ENCODE peak calls at places on chromosomes 11 and 22, in six cellular contexts. V is tibial artery, C is esophagus muscularis mucosa, A is A549, E is lower lobe of right lung, L is AG04450. S is an unnamed sample.

GRCh38 chr11:62245271-62245753 is 3.3 kb downstream of the SCGB1D2 start:
- DNase-seq in E (no peak), L (no peak), C (no peak), A (peak), V (no peak), S (no peak)

GRCh38 chr11:86551286-86551685 is 121.1 kb downstream of the ME3 start:
- DNase-seq in A (peak), E (no peak), V (no peak), L (peak), C (no peak), S (no peak)

GRCh38 chr11:108914981-108915380 is 250.1 kb downstream of the DDX10 start:
- DNase-seq in L (no peak), C (no peak), E (no peak), A (no peak), V (no peak), S (no peak)

GRCh38 chr11:114399490-114399889 is 821 bp downstream of the C11orf71 start:
- DNase-seq in L (no peak), E (no peak), C (no peak), A (no peak), V (no peak), S (no peak)

GRCh38 chr11:128872094-128872493 is 5.0 kb upstream of the KCNJ1 start:
- DNase-seq in A (no peak), L (no peak), E (no peak), V (no peak), C (no peak), S (no peak)

GRCh38 chr11:45331839-45332485 is 45.8 kb upstream of the SYT13 start:
- DNase-seq in A (no peak), E (no peak), V (no peak), C (peak), L (no peak), S (no peak)

GRCh38 chr11:61080526-61080925 is 21.8 kb upstream of the CD5 start:
- DNase-seq in C (no peak), A (no peak), E (no peak), V (no peak), L (no peak), S (no peak)

GRCh38 chr11:49208006-49208721 is at the start of gene FOLH1:
- DNase-seq in E (peak), L (no peak), A (peak), V (peak), C (no peak), S (no peak)

GRCh38 chr11:57458410-57459111 is 1.8 kb upstream of the RTN4RL2 start:
- DNase-seq in E (peak), L (no peak), A (no peak), C (no peak), V (peak), S (no peak)

GRCh38 chr11:104390696-104391095 is 226.7 kb upstream of the PDGFD start:
- DNase-seq in C (no peak), E (no peak), V (no peak), L (peak), A (no peak), S (no peak)

GRCh38 chr11:2584812-2585565 is 114.8 kb downstream of the KCNQ1OT1 start:
- DNase-seq in E (peak), V (peak), L (no peak), C (peak), A (no peak), S (peak)

GRCh38 chr11:45237666-45238348 is 48.3 kb downstream of the SYT13 start:
- DNase-seq in C (no peak), A (no peak), L (no peak), E (no peak), V (no peak), S (no peak)

GRCh38 chr22:46881373-46882118 is 119.1 kb downstream of the TBC1D22A start:
- DNase-seq in A (no peak), L (no peak), E (no peak), C (no peak), V (no peak), S (peak)

GRCh38 chr11:103998826-103999390 is 37.5 kb upstream of the DDI1 start:
- DNase-seq in A (no peak), L (no peak), V (no peak), C (no peak), E (no peak), S (no peak)

GRCh38 chr11:101759771-101760450 is 154.9 kb upstream of the CEP126 start:
- DNase-seq in A (peak), C (no peak), V (no peak), E (no peak), L (no peak), S (no peak)

GRCh38 chr22:38824587-38824986 is 19.2 kb downstream of the NPTXR start:
- DNase-seq in A (peak), L (peak), C (no peak), E (peak), V (no peak), S (no peak)

GRCh38 chr11:19605500-19606371 is 106.9 kb upstream of the NAV2 start:
- DNase-seq in E (no peak), L (no peak), C (peak), V (peak), A (no peak), S (no peak)

GRCh38 chr11:16312242-16312641 is 44.1 kb downstream of the SOX6 start:
- DNase-seq in E (no peak), V (no peak), L (no peak), A (no peak), C (no peak), S (no peak)

GRCh38 chr11:108966206-108966605 is 301.3 kb downstream of the DDX10 start:
- DNase-seq in A (no peak), C (no peak), V (no peak), L (no peak), E (no peak), S (no peak)

GRCh38 chr11:114061053-114062049 is 1.8 kb downstream of the ZBTB16 start:
- DNase-seq in A (no peak), V (no peak), C (no peak), L (no peak), E (peak), S (peak)

GRCh38 chr11:128632151-128632791 is 44.9 kb upstream of the ETS1 start:
- DNase-seq in C (peak), V (no peak), E (no peak), L (peak), A (no peak), S (no peak)

GRCh38 chr11:75474240-75474639 is 41.2 kb upstream of the KLHL35 start:
- DNase-seq in L (no peak), V (no peak), A (no peak), C (no peak), E (no peak), S (no peak)

GRCh38 chr11:59207988-59208432 is 4.7 kb downstream of the MPEG1 start:
- DNase-seq in V (no peak), L (peak), A (peak), E (no peak), C (no peak), S (no peak)

GRCh38 chr11:96303980-96304379 is 39.0 kb downstream of the MAML2 start:
- DNase-seq in C (no peak), A (no peak), E (no peak), V (no peak), L (no peak), S (no peak)

DNA sequence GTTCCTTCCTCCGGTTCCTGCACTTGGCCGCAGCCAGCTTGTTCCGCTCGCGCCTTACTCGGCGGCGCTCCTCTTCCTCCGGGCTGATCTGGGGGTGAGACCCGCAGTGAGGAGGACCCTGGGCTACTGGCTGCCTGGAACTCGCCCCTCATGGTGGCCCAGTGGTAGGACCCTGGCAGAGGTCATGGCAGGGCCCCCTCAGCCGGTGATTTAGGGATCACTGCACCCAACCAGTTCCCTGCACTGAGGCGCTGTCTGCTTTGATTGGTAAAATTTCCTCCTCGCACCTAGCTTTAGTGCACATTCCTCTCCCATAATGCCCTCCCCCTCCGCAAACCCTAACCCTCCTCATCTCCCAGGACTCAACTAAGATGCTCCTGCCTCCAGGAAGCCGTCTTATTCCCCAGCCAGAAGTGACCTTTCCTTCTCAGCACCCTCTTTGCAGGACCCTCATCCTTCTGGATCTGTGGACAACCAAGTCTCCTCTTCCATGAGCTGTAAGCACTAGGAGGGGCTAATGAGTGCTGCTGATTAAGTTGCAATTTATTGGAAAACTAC is 3.6 kb downstream of the CCDC85B start:
- DNase-seq in L (no peak), A (no peak), C (no peak), V (no peak), E (peak), S (no peak)
- H3K4me3 ChIP-seq in L (peak), A (no peak), C (peak), V (no peak), E (peak), S (peak)

GRCh38 chr11:30914143-30914762 is 328.1 kb upstream of the MPPED2 start:
- DNase-seq in V (peak), L (peak), A (peak), E (peak), C (no peak), S (no peak)
- TF ChIP-seq CTCF in V (peak), L (peak), A (peak), E (peak), C (peak), S (peak)

DNA sequence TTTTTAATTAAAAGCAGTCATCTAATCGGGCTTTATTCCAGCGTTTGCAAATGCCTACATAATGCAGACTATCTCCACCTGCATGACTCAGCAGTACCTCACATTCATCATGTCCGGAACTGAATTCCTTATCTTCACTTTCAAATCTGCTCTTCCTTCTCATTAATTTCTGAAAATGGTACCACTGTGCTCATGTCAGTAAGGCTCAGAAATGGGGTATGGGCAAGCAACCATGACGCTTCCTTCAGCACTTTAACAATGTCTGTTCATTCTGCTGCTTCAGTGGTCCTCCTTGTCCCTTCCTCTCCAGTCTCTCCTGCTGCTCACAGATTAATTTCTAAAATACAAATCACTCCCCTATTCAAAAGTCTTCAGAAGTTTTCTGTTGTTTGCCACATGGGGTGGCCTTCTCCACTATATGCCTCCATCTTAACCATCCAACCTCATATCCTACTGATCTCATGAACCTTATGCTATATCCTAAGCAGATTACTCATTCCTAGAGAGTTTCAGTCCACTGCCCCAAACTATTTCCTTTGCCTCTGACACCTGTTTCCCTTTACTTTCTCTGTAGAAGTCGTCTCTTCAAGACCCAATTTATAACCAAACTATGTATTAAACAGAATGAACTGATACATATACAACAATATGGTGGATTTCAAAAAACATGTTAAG is 7.0 kb downstream of the GTF2H1 start:
- DNase-seq in L (no peak), E (no peak), C (no peak), V (no peak), A (no peak), S (no peak)
- H3K27ac ChIP-seq in L (no peak), E (no peak), C (no peak), V (no peak), A (peak), S (no peak)

DNA sequence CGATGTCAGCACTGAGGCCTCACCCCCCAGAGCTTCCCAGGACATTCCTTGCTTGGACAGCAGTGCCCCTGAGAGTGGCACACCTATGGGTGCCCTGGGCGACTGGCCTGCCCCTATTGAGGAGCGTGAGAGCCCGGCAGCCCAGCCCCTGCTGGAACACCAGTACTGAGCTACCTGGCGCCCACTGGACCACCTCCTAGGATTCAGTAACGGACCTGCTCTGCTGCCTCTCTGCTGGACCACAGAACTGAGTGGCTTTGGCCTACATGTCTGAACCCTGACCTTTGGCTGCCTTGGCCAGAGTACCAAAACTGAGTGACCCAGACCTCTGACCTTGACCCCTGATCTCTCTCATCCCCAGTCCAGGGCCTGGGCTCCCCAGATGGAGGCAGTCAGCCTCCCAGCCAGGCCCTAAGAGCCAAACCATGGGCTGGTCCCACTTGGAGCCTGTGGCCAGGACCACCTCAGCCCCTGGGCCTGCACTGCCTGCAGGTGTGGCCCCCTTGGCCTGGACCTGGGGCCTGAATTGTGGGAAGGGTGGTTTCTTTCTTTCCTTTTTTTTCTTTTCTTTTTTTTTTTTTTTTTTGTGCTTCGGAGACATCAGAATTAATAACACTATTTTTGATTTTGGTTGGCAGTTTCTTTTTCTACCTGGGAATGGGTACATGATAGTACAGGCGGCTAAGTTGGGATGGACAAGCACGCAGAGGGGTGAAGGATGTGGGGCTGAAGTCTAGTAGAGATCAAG is 917 bp upstream of the SIPA1 start:
- DNase-seq in A (no peak), E (no peak), C (no peak), V (no peak), L (no peak), S (no peak)
- H3K4me3 ChIP-seq in A (no peak), E (no peak), C (no peak), V (no peak), L (no peak), S (no peak)

S was measured in gastrocnemius medialis.